ENCODE peak calls at places on chromosomes 1 and 21, in five cellular contexts. One of them, this sample, is unnamed. For H3K4me1, the result is how much of the 10 kb centered on the place peaks cover.

GRCh38 chr21:34822957-34823356 is 154.2 kb downstream of the CLIC6 start:
- DNase-seq in H1: no peak
- DNase-seq in H9: no peak
- DNase-seq in neuronal stem cell: no peak
- DNase-seq in mesenchymal stem cell: peak
- DNase-seq in this sample: peak

GRCh38 chr21:34544032-34544496 is 32.1 kb upstream of the KCNE1 start:
- DNase-seq in H9: peak
- DNase-seq in neuronal stem cell: no peak
- DNase-seq in mesenchymal stem cell: peak
- DNase-seq in H1: peak
- DNase-seq in this sample: peak

GRCh38 chr1:50416553-50417453 is 6.4 kb downstream of the DMRTA2 start:
- DNase-seq in H9: peak
- DNase-seq in mesenchymal stem cell: no peak
- DNase-seq in H1: peak
- DNase-seq in neuronal stem cell: no peak
- DNase-seq in this sample: peak

GRCh38 chr1:208880433-208881100 is 636.4 kb upstream of the PLXNA2 start:
- DNase-seq in H1: no peak
- DNase-seq in neuronal stem cell: no peak
- DNase-seq in H9: no peak
- DNase-seq in mesenchymal stem cell: no peak
- DNase-seq in this sample: no peak

GRCh38 chr1:51661081-51661518 is 44.2 kb downstream of the OSBPL9 start:
- DNase-seq in mesenchymal stem cell: peak
- DNase-seq in H9: no peak
- DNase-seq in H1: no peak
- DNase-seq in neuronal stem cell: no peak
- DNase-seq in this sample: no peak

GRCh38 chr1:198101716-198102453 is 54.9 kb upstream of the NEK7 start:
- DNase-seq in mesenchymal stem cell: no peak
- DNase-seq in H1: no peak
- DNase-seq in H9: no peak
- DNase-seq in neuronal stem cell: no peak
- DNase-seq in this sample: no peak

GRCh38 chr1:83889707-83890106 is 109.2 kb downstream of the TTLL7 start:
- DNase-seq in H1: no peak
- DNase-seq in mesenchymal stem cell: no peak
- DNase-seq in neuronal stem cell: no peak
- DNase-seq in H9: no peak
- DNase-seq in this sample: no peak

GRCh38 chr1:8361198-8361849 is 43.4 kb downstream of the SLC45A1 start:
- DNase-seq in neuronal stem cell: no peak
- DNase-seq in mesenchymal stem cell: no peak
- DNase-seq in H9: no peak
- DNase-seq in H1: no peak
- DNase-seq in this sample: no peak

GRCh38 chr1:85078903-85079302 is 30.6 kb upstream of the MCOLN3 start:
- DNase-seq in mesenchymal stem cell: peak
- DNase-seq in H9: no peak
- DNase-seq in neuronal stem cell: no peak
- DNase-seq in H1: no peak
- DNase-seq in this sample: peak

GRCh38 chr1:241336335-241336734 is 20.7 kb downstream of the RGS7 start:
- DNase-seq in H9: no peak
- DNase-seq in neuronal stem cell: no peak
- DNase-seq in mesenchymal stem cell: no peak
- DNase-seq in H1: no peak
- DNase-seq in this sample: no peak

GRCh38 chr1:17075470-17076255 is 21.8 kb upstream of the SDHB start:
- DNase-seq in mesenchymal stem cell: peak
- DNase-seq in H9: peak
- DNase-seq in H1: peak
- DNase-seq in neuronal stem cell: no peak
- DNase-seq in this sample: peak

GRCh38 chr1:25030674-25031589 is 100.9 kb upstream of the RUNX3 start:
- DNase-seq in H9: no peak
- DNase-seq in neuronal stem cell: no peak
- DNase-seq in H1: no peak
- DNase-seq in mesenchymal stem cell: no peak
- DNase-seq in this sample: no peak

DNA sequence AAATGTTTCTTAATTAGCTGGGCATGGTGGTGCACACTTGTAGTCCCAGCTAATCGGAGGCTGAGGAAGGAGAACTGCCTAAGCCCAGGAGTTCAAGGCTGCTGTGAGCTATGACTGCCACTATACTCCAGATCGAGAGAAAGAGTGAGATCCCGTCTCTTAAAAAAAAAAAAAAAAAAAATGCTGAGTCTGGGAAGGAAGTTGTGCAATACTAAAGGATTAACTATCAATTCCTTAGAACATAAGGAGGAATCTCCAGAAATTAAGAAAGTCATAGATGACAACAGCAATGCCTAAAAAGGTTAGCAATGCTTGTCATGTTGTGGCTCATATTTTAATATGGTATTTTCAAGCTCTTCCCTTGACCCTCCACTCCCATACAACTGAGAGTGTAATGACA is 5.3 kb downstream of the LUZP1 start:
- DNase-seq in H9: no peak
- DNase-seq in mesenchymal stem cell: no peak
- DNase-seq in H1: no peak
- DNase-seq in neuronal stem cell: no peak
- DNase-seq in this sample: no peak
- H3K4me1 ChIP-seq in H9: under half
- H3K4me1 ChIP-seq in mesenchymal stem cell: under half
- H3K4me1 ChIP-seq in H1: under half
- H3K4me1 ChIP-seq in neuronal stem cell: under half
- H3K4me1 ChIP-seq in this sample: under half

GRCh38 chr1:59427784-59428183 is 130.9 kb downstream of the FGGY start:
- DNase-seq in neuronal stem cell: no peak
- DNase-seq in mesenchymal stem cell: no peak
- DNase-seq in H9: no peak
- DNase-seq in H1: no peak
- DNase-seq in this sample: no peak
- H3K18ac ChIP-seq in neuronal stem cell: no peak
- H3K18ac ChIP-seq in mesenchymal stem cell: no peak
- H3K18ac ChIP-seq in H9: no peak
- H3K18ac ChIP-seq in H1: no peak
- H3K18ac ChIP-seq in this sample: no peak

DNA sequence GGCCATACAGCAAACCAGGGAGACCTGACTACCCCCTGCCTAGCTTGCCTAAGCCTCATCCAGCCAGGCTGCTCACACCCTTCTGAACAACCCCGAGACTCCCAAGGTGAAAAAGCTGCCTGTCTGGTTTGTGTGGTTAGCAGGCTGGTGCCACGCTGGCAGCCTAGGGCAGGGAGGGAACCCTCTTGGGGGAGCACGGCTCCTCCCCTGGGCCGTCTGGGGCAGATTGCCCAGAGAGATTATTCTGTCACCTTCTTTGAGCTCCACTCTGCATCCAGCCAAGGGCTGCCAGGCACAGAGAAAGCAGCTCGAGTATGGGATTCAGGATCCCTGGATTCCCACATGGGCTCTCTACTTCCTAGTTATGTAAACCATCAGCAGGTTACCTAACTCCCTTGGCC is 27.5 kb upstream of the TCEA3 start:
- DNase-seq in H1: no peak
- DNase-seq in H9: no peak
- DNase-seq in neuronal stem cell: no peak
- DNase-seq in mesenchymal stem cell: no peak
- DNase-seq in this sample: no peak
- H3K4me1 ChIP-seq in H1: under half
- H3K4me1 ChIP-seq in H9: under half
- H3K4me1 ChIP-seq in neuronal stem cell: under half
- H3K4me1 ChIP-seq in mesenchymal stem cell: under half
- H3K4me1 ChIP-seq in this sample: under half

GRCh38 chr1:151287767-151288500 is 5.8 kb downstream of the ZNF687 start:
- DNase-seq in H1: no peak
- DNase-seq in H9: no peak
- DNase-seq in neuronal stem cell: no peak
- DNase-seq in mesenchymal stem cell: no peak
- DNase-seq in this sample: no peak
- H3K18ac ChIP-seq in H1: no peak
- H3K18ac ChIP-seq in H9: no peak
- H3K18ac ChIP-seq in neuronal stem cell: no peak
- H3K18ac ChIP-seq in mesenchymal stem cell: no peak
- H3K18ac ChIP-seq in this sample: no peak

DNA sequence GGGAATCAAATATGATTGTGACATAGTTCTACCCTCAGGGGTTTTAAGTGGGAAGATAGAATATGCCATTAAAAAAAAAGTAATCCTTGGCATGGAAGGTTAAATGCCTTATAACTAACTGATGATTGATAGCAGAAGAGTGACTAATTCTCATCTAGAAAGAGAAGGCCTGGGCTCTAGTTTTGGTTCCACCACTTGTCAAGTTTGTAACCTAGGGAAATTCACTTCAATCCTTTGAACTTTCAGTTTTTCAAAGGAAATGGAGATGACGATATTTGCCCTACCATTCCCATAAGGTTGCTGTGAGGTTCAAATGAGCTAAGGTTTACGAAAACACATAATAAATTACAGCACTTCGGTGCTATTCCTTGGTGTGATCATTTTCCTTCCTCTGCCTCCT is 88.5 kb downstream of the GPR88 start:
- DNase-seq in H1: no peak
- DNase-seq in neuronal stem cell: no peak
- DNase-seq in mesenchymal stem cell: no peak
- DNase-seq in H9: no peak
- DNase-seq in this sample: no peak
- H3K4me1 ChIP-seq in H1: under half
- H3K4me1 ChIP-seq in neuronal stem cell: under half
- H3K4me1 ChIP-seq in mesenchymal stem cell: under half
- H3K4me1 ChIP-seq in H9: under half
- H3K4me1 ChIP-seq in this sample: under half

DNA sequence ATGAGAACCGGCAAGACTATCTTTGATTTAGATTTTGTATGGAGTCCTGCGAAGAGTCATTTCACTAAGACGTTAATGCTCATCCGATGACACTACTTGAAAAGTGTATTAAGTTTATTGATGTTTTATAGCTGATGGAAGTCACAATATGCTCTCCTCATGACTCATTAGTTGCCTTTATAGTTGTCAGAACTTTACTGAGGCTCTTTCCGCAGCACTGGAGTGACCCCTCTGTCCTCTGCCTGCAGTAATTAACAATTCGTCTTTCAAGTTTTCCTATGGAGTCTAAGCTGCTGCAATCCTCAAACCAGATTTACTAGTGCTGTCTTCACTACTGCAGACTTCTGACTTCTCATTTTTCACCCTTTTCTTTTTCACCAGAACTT is 853 bp downstream of the USP16 start:
- DNase-seq in H1: no peak
- DNase-seq in H9: no peak
- DNase-seq in neuronal stem cell: no peak
- DNase-seq in mesenchymal stem cell: peak
- DNase-seq in this sample: peak
- H3K18ac ChIP-seq in H1: no peak
- H3K18ac ChIP-seq in H9: no peak
- H3K18ac ChIP-seq in neuronal stem cell: no peak
- H3K18ac ChIP-seq in mesenchymal stem cell: no peak
- H3K18ac ChIP-seq in this sample: no peak

This sample was measured in mesendoderm.